ENCODE peak calls at places on chromosome 22, in four cellular contexts. One of them, this sample, is unnamed.

GRCh38 chr22:17115927-17116326 is 5.2 kb downstream of the TMEM121B start:
- DNase-seq in HepG2: no peak
- DNase-seq in GM12878: no peak
- DNase-seq in SK-N-SH: no peak
- DNase-seq in this sample: no peak

GRCh38 chr22:45818130-45819085 is 146.8 kb downstream of the ATXN10 start:
- DNase-seq in HepG2: peak
- DNase-seq in GM12878: no peak
- DNase-seq in SK-N-SH: peak
- DNase-seq in this sample: no peak

GRCh38 chr22:36284171-36284571 is 31.2 kb downstream of the APOL1 start:
- DNase-seq in HepG2: no peak
- DNase-seq in GM12878: no peak
- DNase-seq in SK-N-SH: peak
- DNase-seq in this sample: no peak

GRCh38 chr22:45565973-45566372 is 63.3 kb downstream of the FBLN1 start:
- DNase-seq in HepG2: no peak
- DNase-seq in GM12878: no peak
- DNase-seq in SK-N-SH: no peak
- DNase-seq in this sample: no peak

GRCh38 chr22:40320687-40321086 is 25.6 kb upstream of the ADSL start:
- DNase-seq in HepG2: no peak
- DNase-seq in GM12878: no peak
- DNase-seq in SK-N-SH: no peak
- DNase-seq in this sample: no peak

GRCh38 chr22:40183029-40183581 is 5.4 kb downstream of the TNRC6B start:
- DNase-seq in HepG2: peak
- DNase-seq in GM12878: no peak
- DNase-seq in SK-N-SH: no peak
- DNase-seq in this sample: no peak

GRCh38 chr22:36291831-36292740 is 39.2 kb downstream of the APOL1 start:
- DNase-seq in HepG2: no peak
- DNase-seq in GM12878: no peak
- DNase-seq in SK-N-SH: no peak
- DNase-seq in this sample: no peak

GRCh38 chr22:32380991-32381390 is 23.3 kb downstream of the RFPL3 start:
- DNase-seq in HepG2: no peak
- DNase-seq in GM12878: no peak
- DNase-seq in SK-N-SH: no peak
- DNase-seq in this sample: no peak

GRCh38 chr22:48677621-48678020 is 1150.1 kb downstream of the BRD1 start:
- DNase-seq in HepG2: no peak
- DNase-seq in GM12878: no peak
- DNase-seq in SK-N-SH: no peak
- DNase-seq in this sample: no peak

GRCh38 chr22:46432164-46433068 is 96.9 kb downstream of the TRMU start:
- DNase-seq in HepG2: no peak
- DNase-seq in GM12878: no peak
- DNase-seq in SK-N-SH: no peak
- DNase-seq in this sample: no peak

GRCh38 chr22:47001288-47001687 is 238.8 kb downstream of the TBC1D22A start:
- DNase-seq in HepG2: no peak
- DNase-seq in GM12878: peak
- DNase-seq in SK-N-SH: no peak
- DNase-seq in this sample: no peak

GRCh38 chr22:41603873-41604332 is 14.3 kb upstream of the PMM1 start:
- DNase-seq in HepG2: no peak
- DNase-seq in GM12878: peak
- DNase-seq in SK-N-SH: no peak
- DNase-seq in this sample: no peak

GRCh38 chr22:36806824-36807223 is 10.0 kb downstream of the PVALB start:
- DNase-seq in HepG2: no peak
- DNase-seq in GM12878: no peak
- DNase-seq in SK-N-SH: no peak
- DNase-seq in this sample: no peak

GRCh38 chr22:38240734-38241252 is 32.0 kb downstream of the TMEM184B start:
- DNase-seq in HepG2: no peak
- DNase-seq in GM12878: no peak
- DNase-seq in SK-N-SH: no peak
- DNase-seq in this sample: peak

GRCh38 chr22:27560781-27561180 is 240.8 kb downstream of the MN1 start:
- DNase-seq in HepG2: no peak
- DNase-seq in GM12878: no peak
- DNase-seq in SK-N-SH: no peak
- DNase-seq in this sample: no peak
- TF ChIP-seq TCF12 in HepG2: no peak
- TF ChIP-seq TCF12 in GM12878: no peak
- TF ChIP-seq TCF12 in SK-N-SH: no peak
- TF ChIP-seq TCF12 in this sample: no peak

DNA sequence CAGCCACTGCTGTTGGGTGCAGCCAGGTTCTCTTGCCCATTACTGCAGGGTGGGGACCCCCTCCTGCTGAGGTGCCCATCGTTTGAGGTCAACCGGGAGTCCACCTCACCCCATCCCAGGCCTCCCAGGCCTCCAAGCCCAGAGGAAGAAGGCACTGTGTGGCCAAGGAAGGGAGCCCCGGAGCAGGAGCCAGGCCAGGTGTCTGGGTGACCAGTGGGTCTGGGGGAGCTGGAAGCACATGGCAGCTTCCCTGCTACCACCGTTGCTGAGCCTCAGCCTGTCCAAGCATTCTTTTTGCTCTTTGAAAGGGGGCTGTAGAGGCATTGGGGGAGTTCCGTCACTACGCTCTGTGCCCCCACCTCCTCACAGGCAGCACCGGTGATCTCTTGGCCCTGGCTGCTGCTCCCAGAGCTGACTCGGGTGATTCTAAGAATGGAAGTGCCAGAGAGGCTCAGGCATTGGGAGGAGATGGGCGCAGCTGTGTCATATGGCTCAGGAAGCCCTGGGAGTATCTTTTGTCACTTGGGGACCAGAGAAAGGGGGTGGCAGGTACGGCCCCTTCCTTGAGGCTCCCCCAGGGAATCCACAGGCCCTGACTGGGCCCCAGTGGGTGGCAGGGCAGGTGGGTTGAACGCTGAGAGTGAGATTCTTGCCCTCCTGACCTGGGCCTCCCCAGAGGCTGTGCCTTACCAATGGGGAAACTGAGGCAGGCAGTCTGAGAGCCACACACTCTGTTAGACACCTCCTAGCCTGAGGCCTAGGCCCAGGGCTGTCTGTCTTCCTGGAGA is 1.9 kb downstream of the SEPTIN5 start:
- DNase-seq in HepG2: no peak
- DNase-seq in GM12878: no peak
- DNase-seq in SK-N-SH: no peak
- DNase-seq in this sample: no peak
- TF ChIP-seq TCF12 in HepG2: no peak
- TF ChIP-seq TCF12 in GM12878: no peak
- TF ChIP-seq TCF12 in SK-N-SH: no peak
- TF ChIP-seq TCF12 in this sample: no peak

GRCh38 chr22:44461083-44461375 is 37.0 kb downstream of the RTL6 start:
- DNase-seq in HepG2: no peak
- DNase-seq in GM12878: no peak
- DNase-seq in SK-N-SH: no peak
- DNase-seq in this sample: no peak

GRCh38 chr22:44461614-44462013 is 36.4 kb downstream of the RTL6 start:
- DNase-seq in HepG2: no peak
- DNase-seq in GM12878: no peak
- DNase-seq in SK-N-SH: no peak
- DNase-seq in this sample: peak

GRCh38 chr22:44462246-44463015 is 35.6 kb downstream of the RTL6 start:
- DNase-seq in HepG2: no peak
- DNase-seq in GM12878: no peak
- DNase-seq in SK-N-SH: no peak
- DNase-seq in this sample: no peak

GRCh38 chr22:44459041-44459440 is 39.0 kb downstream of the RTL6 start:
- DNase-seq in HepG2: no peak
- DNase-seq in GM12878: no peak
- DNase-seq in SK-N-SH: no peak
- DNase-seq in this sample: no peak

DNA sequence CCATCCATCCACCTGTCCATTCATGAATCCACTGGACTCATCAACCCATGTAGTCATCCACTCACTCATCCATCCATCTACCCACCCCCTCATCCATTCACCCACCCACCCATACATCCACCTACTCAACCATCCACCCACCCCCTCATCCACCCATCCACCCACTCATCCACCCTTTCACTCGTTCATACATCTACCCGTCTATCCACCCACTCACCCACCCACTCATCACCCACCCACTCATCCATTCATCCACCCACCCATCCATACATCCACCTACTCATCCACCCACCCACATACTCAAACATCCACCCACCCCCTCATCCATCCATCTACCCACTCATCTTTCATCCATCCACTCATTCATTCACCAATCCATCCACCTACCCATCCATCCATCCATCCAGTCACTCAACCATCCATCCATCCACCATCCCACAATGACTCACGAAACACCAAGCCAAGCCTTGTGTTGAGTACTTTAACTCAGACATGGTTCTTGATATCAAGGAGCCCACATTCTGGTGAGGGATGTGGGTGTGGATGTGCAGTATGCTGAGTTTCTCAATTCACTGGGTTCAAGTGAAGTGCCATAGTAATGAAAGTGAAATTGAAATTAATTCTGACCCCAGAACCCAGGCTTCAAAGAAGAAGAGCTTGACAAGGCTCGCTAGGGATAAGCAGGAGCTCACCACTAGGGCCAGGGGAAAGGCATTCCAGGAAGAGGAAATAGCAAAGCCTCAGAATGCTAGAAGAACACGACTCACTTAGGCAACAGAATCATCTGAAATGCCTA is 37.5 kb downstream of the RTL6 start:
- DNase-seq in HepG2: no peak
- DNase-seq in GM12878: no peak
- DNase-seq in SK-N-SH: no peak
- DNase-seq in this sample: no peak
- TF ChIP-seq TCF12 in HepG2: no peak
- TF ChIP-seq TCF12 in GM12878: no peak
- TF ChIP-seq TCF12 in SK-N-SH: no peak
- TF ChIP-seq TCF12 in this sample: no peak

DNA sequence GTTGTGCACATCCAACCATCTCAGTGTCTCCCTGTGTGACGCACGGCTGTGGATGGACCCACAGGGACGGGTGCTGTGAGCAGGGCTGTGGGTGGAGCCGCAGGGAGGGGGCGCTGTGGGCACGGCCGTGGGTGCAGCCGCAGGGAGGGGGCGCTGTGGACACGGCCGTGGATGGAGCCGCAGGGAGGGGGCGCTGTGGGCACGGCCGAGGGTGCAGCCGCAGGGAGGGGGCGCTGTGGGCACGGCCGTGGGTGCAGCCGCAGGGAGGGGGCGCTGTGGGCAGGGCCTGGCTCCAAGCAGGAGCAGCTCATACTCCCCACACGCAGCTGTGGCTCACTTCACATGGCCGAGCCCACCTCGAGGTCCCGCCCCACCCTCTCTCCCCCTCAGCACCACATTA is 6.0 kb upstream of the MAPK11 start:
- DNase-seq in HepG2: peak
- DNase-seq in GM12878: peak
- DNase-seq in SK-N-SH: peak
- DNase-seq in this sample: no peak
- TF ChIP-seq TCF12 in HepG2: no peak
- TF ChIP-seq TCF12 in GM12878: no peak
- TF ChIP-seq TCF12 in SK-N-SH: no peak
- TF ChIP-seq TCF12 in this sample: peak

GRCh38 chr22:24379536-24379935 is 47.9 kb upstream of the ADORA2A start:
- DNase-seq in HepG2: no peak
- DNase-seq in GM12878: no peak
- DNase-seq in SK-N-SH: no peak
- DNase-seq in this sample: no peak
- TF ChIP-seq TCF12 in HepG2: no peak
- TF ChIP-seq TCF12 in GM12878: no peak
- TF ChIP-seq TCF12 in SK-N-SH: peak
- TF ChIP-seq TCF12 in this sample: no peak

DNA sequence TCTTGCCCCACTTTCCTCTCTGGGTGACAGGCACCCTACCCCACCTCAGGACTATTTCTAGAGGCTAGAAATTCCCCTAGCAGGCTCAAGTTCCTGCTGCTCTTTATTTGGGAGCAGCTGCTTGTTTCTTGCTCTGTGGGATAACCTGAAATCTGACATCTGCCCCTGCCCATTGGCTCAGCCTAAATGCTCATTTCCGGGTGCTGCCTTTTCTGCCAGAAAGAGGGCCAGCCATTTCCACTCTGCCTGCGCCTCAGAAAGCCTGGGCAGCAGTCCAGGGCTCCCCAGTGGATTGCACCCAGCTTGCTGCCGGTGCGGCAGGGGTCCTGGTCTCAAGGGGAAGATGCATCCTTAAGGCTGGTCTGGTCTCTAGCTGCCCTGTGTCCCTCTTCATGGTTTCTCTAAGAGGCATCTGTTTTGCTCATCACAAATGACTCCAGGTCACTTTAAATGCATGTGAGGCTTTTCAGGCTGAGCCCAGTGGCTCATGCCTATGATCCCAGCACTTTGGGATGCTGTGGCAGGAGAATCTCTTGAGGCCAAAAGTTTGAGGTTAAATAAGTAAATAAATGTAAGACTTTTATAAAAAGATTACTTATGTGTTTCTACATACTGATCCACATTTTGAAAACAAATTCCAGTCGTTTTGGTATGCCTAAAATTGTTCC is 10.3 kb upstream of the PNPLA5 start:
- DNase-seq in HepG2: no peak
- DNase-seq in GM12878: no peak
- DNase-seq in SK-N-SH: no peak
- DNase-seq in this sample: no peak
- TF ChIP-seq TCF12 in HepG2: no peak
- TF ChIP-seq TCF12 in GM12878: no peak
- TF ChIP-seq TCF12 in SK-N-SH: peak
- TF ChIP-seq TCF12 in this sample: no peak